ENCODE peak calls at places on chromosomes 16 and 17, in six cellular contexts. One of them, this sample, is unnamed.

GRCh38 chr16:763386-763785 is 2.9 kb downstream of the MSLN start:
- DNase-seq in fibroblast of lung: no peak
- DNase-seq in A549: peak; percentile 49
- DNase-seq in stomach: no peak
- DNase-seq in tibial artery: no peak
- DNase-seq in uterus: no peak
- DNase-seq in this sample: no peak

GRCh38 chr17:73043686-73044581 is 48.6 kb downstream of the SLC39A11 start:
- DNase-seq in fibroblast of lung: peak; percentile 99
- DNase-seq in A549: no peak
- DNase-seq in tibial artery: no peak
- DNase-seq in uterus: no peak
- DNase-seq in stomach: no peak
- DNase-seq in this sample: no peak

GRCh38 chr17:65334391-65334790 is 197.2 kb downstream of the RGS9 start:
- DNase-seq in stomach: no peak
- DNase-seq in A549: no peak
- DNase-seq in tibial artery: no peak
- DNase-seq in uterus: no peak
- DNase-seq in fibroblast of lung: no peak
- DNase-seq in this sample: no peak

GRCh38 chr17:78958556-78959191 is 21.0 kb downstream of the LGALS3BP start:
- DNase-seq in A549: peak; percentile 68
- DNase-seq in stomach: peak; percentile 71
- DNase-seq in tibial artery: no peak
- DNase-seq in fibroblast of lung: no peak
- DNase-seq in uterus: no peak
- DNase-seq in this sample: no peak

GRCh38 chr16:11534262-11534661 is 52.5 kb downstream of the LITAF start:
- DNase-seq in A549: peak; percentile 77
- DNase-seq in stomach: no peak
- DNase-seq in uterus: no peak
- DNase-seq in tibial artery: no peak
- DNase-seq in fibroblast of lung: peak; percentile 61
- DNase-seq in this sample: no peak

GRCh38 chr16:3149630-3150345 is 15.0 kb downstream of the ZNF213 start:
- DNase-seq in A549: peak; percentile 83
- DNase-seq in uterus: peak; percentile 60
- DNase-seq in tibial artery: peak; percentile 82
- DNase-seq in stomach: peak; percentile 73
- DNase-seq in fibroblast of lung: peak; percentile 61
- DNase-seq in this sample: peak; percentile 79

GRCh38 chr17:51857052-51857593 is 301.4 kb downstream of the CA10 start:
- DNase-seq in tibial artery: no peak
- DNase-seq in uterus: no peak
- DNase-seq in fibroblast of lung: no peak
- DNase-seq in A549: no peak
- DNase-seq in stomach: no peak
- DNase-seq in this sample: no peak

GRCh38 chr17:34412965-34413441 is 50.0 kb upstream of the CCL1 start:
- DNase-seq in A549: peak; percentile 58
- DNase-seq in fibroblast of lung: peak; percentile 44
- DNase-seq in uterus: no peak
- DNase-seq in stomach: no peak
- DNase-seq in tibial artery: no peak
- DNase-seq in this sample: no peak

GRCh38 chr17:36608794-36609497 is 7.6 kb downstream of the MRM1 start:
- DNase-seq in uterus: peak; percentile 45
- DNase-seq in tibial artery: no peak
- DNase-seq in A549: peak; percentile 62
- DNase-seq in fibroblast of lung: peak; percentile 72
- DNase-seq in stomach: no peak
- DNase-seq in this sample: peak; percentile 27

GRCh38 chr17:81329279-81329926 is 34.3 kb upstream of the SLC38A10 start:
- DNase-seq in A549: peak; percentile 93
- DNase-seq in stomach: peak; percentile 80
- DNase-seq in tibial artery: peak; percentile 82
- DNase-seq in uterus: peak; percentile 89
- DNase-seq in fibroblast of lung: peak; percentile 87
- DNase-seq in this sample: peak; percentile 85

GRCh38 chr16:1094601-1095449 is 1.2 kb downstream of the C1QTNF8 start:
- DNase-seq in tibial artery: no peak
- DNase-seq in A549: no peak
- DNase-seq in stomach: no peak
- DNase-seq in fibroblast of lung: no peak
- DNase-seq in uterus: no peak
- DNase-seq in this sample: no peak

GRCh38 chr16:87586201-87586782 is 16.0 kb upstream of the JPH3 start:
- DNase-seq in fibroblast of lung: peak; percentile 44
- DNase-seq in A549: no peak
- DNase-seq in uterus: no peak
- DNase-seq in stomach: no peak
- DNase-seq in tibial artery: no peak
- DNase-seq in this sample: no peak
- TF ChIP-seq CTCF in fibroblast of lung: no peak
- TF ChIP-seq CTCF in A549: no peak
- TF ChIP-seq CTCF in uterus: no peak
- TF ChIP-seq CTCF in stomach: no peak
- TF ChIP-seq CTCF in tibial artery: no peak
- TF ChIP-seq CTCF in this sample: no peak

GRCh38 chr16:64696872-64697271 is 425.0 kb downstream of the CDH11 start:
- DNase-seq in uterus: no peak
- DNase-seq in tibial artery: no peak
- DNase-seq in fibroblast of lung: no peak
- DNase-seq in stomach: no peak
- DNase-seq in A549: no peak
- DNase-seq in this sample: no peak
- H3K4me1 ChIP-seq in uterus: no peaks in the 10 kb centered on the region
- H3K4me1 ChIP-seq in tibial artery: no peaks in the 10 kb centered on the region
- H3K4me1 ChIP-seq in fibroblast of lung: no peaks in the 10 kb centered on the region
- H3K4me1 ChIP-seq in stomach: no peaks in the 10 kb centered on the region
- H3K4me1 ChIP-seq in A549: no peaks in the 10 kb centered on the region
- H3K4me1 ChIP-seq in this sample: no peaks in the 10 kb centered on the region

DNA sequence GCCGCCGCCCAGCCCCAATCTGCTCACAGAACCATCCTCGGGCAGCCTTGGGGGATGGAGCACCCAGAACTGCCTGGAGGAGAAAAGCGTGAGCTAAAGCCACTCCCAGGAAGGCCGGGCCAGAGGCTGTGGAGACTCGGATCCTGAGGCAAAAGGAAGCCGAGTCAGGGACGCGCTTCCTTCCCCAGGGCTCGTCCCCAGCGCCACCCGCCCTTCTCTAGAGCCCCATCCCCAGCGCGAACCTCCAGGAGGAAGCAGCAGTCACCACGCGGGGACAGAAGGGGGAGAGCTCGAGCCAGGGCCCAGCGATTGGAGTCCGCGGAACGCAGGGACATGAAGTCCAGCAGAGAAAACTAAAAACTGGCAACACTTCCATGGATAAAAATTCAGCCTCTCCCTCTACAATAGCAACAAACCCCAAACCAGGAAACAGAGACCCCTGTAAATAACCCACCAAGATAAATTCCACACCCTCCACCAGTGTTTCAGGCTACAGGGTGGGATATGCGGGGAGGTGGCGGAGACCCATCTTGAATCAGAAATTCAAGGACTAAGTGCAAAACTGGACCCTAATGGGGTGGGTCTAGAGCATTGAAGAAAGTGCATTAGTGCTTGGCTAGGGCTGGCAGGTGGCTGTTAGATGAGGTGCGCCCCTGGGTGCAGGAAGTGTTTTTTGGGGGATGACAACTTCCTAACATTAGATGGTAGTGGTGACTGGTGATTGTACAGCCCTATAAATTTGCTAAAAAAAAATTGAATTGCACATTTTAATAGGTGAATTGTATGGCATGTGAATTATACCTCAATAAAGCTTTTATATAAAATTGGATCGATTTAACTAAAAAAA is 116.1 kb upstream of the METRNL start:
- DNase-seq in uterus: peak; percentile 70
- DNase-seq in stomach: peak; percentile 81
- DNase-seq in A549: peak; percentile 28
- DNase-seq in tibial artery: peak; percentile 91
- DNase-seq in fibroblast of lung: peak; percentile 80
- DNase-seq in this sample: peak; percentile 86
- H3K4me3 ChIP-seq in uterus: no peak overlapping the region
- H3K4me3 ChIP-seq in stomach: peak overlapping the region; percentile 16
- H3K4me3 ChIP-seq in A549: no peak overlapping the region
- H3K4me3 ChIP-seq in tibial artery: peak overlapping the region; percentile 21
- H3K4me3 ChIP-seq in fibroblast of lung: peak overlapping the region; percentile 17
- H3K4me3 ChIP-seq in this sample: peak overlapping the region; percentile 44

GRCh38 chr17:4811471-4811870 is 4.5 kb downstream of the PLD2 start:
- DNase-seq in tibial artery: no peak
- DNase-seq in stomach: no peak
- DNase-seq in fibroblast of lung: no peak
- DNase-seq in uterus: no peak
- DNase-seq in A549: no peak
- DNase-seq in this sample: no peak

GRCh38 chr17:4816826-4817225 is 9.9 kb downstream of the PLD2 start:
- DNase-seq in uterus: no peak
- DNase-seq in A549: no peak
- DNase-seq in tibial artery: no peak
- DNase-seq in fibroblast of lung: no peak
- DNase-seq in stomach: no peak
- DNase-seq in this sample: no peak

GRCh38 chr17:4812690-4813089 is 5.7 kb downstream of the PLD2 start:
- DNase-seq in uterus: no peak
- DNase-seq in A549: no peak
- DNase-seq in stomach: no peak
- DNase-seq in fibroblast of lung: no peak
- DNase-seq in tibial artery: no peak
- DNase-seq in this sample: no peak

GRCh38 chr17:4818276-4818675 is 11.3 kb downstream of the PLD2 start:
- DNase-seq in fibroblast of lung: no peak
- DNase-seq in A549: no peak
- DNase-seq in tibial artery: no peak
- DNase-seq in uterus: no peak
- DNase-seq in stomach: no peak
- DNase-seq in this sample: no peak

DNA sequence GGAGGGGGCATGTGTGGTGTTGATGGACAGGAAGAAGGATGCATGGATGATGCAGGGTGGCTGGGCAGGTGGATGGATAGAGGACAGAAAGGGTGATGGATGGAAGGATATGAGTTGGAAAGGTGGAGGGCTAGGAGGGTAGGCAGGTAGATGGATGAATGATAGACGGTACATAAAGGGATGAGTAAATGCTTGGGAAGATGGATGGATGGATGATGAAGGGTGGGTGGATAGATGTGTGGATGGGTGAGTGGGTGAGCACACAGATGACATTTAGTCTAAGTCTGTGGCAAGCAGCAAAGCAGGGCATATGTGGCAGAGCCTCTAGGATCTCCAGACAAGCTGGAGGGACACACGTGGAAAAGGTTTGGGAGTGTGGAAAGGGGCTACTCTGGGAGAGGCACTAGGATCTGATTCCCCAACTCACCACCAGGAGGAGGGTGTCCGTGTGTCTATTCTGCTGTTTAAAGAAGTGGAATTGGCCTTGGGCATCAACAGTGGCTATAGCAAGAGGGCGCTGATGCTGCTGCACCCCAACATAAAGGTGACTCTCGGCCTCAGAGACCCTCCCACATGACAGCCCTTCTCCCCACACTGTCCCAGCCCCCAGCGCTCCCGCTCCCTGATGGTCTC is 8.2 kb downstream of the PLD2 start:
- DNase-seq in uterus: no peak
- DNase-seq in fibroblast of lung: no peak
- DNase-seq in A549: no peak
- DNase-seq in tibial artery: no peak
- DNase-seq in stomach: no peak
- DNase-seq in this sample: no peak
- TF ChIP-seq CTCF in uterus: no peak
- TF ChIP-seq CTCF in fibroblast of lung: no peak
- TF ChIP-seq CTCF in A549: no peak
- TF ChIP-seq CTCF in tibial artery: no peak
- TF ChIP-seq CTCF in stomach: no peak
- TF ChIP-seq CTCF in this sample: no peak

DNA sequence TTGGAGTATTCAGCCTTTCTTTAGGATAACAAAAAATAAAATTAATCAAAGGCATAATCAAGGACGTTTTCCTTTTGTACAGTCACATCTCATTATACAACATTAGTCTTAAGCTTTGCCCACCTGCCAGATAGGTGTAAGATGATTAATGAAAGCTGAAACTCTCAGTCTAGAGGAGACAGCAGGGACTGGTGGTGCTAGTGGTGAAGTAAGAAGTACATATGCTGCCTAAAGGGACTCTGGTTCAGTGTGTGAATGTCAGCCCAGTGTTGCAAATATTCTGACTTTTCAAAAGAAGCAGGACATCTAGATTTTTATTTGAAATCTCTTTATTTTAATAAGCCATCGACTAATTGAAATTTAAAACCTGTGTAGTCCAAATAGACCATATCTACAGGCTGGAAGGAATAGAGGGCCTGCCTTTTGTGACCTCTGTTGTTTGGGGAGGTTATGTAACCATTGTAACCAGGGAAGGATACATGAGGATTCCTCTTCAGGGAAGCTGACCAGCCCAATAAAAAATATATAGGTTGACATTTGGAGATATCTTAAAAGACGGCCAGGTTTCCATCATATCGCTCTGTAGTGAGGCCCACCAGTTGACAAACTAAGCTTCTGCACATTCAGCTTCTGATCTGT is 54.1 kb downstream of the FTO start:
- DNase-seq in tibial artery: no peak
- DNase-seq in stomach: no peak
- DNase-seq in fibroblast of lung: no peak
- DNase-seq in uterus: no peak
- DNase-seq in A549: no peak
- DNase-seq in this sample: no peak
- H3K4me1 ChIP-seq in tibial artery: no peaks in the 10 kb centered on the region
- H3K4me1 ChIP-seq in stomach: peaks cover 50% of the 10 kb centered on the region
- H3K4me1 ChIP-seq in fibroblast of lung: no peaks in the 10 kb centered on the region
- H3K4me1 ChIP-seq in uterus: peaks cover 7% of the 10 kb centered on the region
- H3K4me1 ChIP-seq in A549: peaks cover 66% of the 10 kb centered on the region
- H3K4me1 ChIP-seq in this sample: peaks cover 49% of the 10 kb centered on the region

GRCh38 chr16:17414421-17414820 is 56.3 kb downstream of the XYLT1 start:
- DNase-seq in stomach: no peak
- DNase-seq in tibial artery: no peak
- DNase-seq in A549: no peak
- DNase-seq in fibroblast of lung: no peak
- DNase-seq in uterus: no peak
- DNase-seq in this sample: no peak
- H3K4me3 ChIP-seq in stomach: no peak overlapping the region
- H3K4me3 ChIP-seq in tibial artery: no peak overlapping the region
- H3K4me3 ChIP-seq in A549: no peak overlapping the region
- H3K4me3 ChIP-seq in fibroblast of lung: no peak overlapping the region
- H3K4me3 ChIP-seq in uterus: no peak overlapping the region
- H3K4me3 ChIP-seq in this sample: no peak overlapping the region

DNA sequence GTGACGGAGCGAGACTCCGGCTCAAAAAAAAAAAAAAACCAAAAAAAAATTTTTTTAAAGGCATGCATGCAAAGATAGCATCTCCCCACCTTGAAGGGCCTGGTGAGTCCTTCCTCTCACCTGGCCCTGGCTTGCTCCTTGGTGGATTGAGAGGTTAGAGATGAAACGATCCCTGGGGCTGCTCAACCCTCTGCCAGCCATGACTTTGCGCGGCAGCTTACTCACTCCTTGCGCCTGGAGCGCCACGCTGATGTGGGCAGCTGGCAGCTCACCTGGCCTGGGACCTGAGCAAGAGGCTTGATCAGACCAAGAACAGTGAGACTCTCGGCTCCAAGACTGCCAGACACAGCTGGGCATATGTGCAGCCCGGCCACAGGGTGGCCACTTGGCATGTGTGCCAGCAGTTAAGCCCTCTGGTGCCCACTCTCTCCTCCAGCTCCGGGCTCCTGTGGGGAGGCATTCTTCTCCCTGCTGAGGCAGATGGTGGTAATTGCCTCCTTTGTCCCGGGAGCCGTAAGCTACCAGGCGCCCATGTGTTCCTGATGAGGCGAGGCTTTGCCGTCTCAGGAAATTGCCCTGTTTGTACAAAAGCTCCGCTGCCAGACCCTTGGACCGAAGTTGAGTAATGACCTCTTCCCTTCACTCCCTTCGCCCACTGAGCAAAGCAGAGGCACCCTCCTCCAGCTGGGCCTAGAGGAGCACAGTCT is 5.1 kb upstream of the EVPL start:
- DNase-seq in stomach: no peak
- DNase-seq in uterus: no peak
- DNase-seq in fibroblast of lung: no peak
- DNase-seq in A549: no peak
- DNase-seq in tibial artery: no peak
- DNase-seq in this sample: no peak
- TF ChIP-seq CTCF in stomach: no peak
- TF ChIP-seq CTCF in uterus: no peak
- TF ChIP-seq CTCF in fibroblast of lung: no peak
- TF ChIP-seq CTCF in A549: no peak
- TF ChIP-seq CTCF in tibial artery: no peak
- TF ChIP-seq CTCF in this sample: no peak

This sample was measured in left ventricle myocardium inferior.